ENCODE peak calls at places on chromosome 17, in nine cellular contexts. One of them, this sample, is unnamed.

GRCh38 chr17:55693244-55694216 is 29.1 kb downstream of the TMEM100 start:
- DNase-seq in mammary epithelial cell: no peak
- DNase-seq in cardiac muscle cell: no peak
- DNase-seq in HCT116: no peak
- DNase-seq in fibroblast of lung: no peak
- DNase-seq in pancreas: no peak
- DNase-seq in heart left ventricle: no peak
- DNase-seq in esophagus muscularis mucosa: no peak
- DNase-seq in lung: no peak
- DNase-seq in this sample: peak; percentile 42

GRCh38 chr17:40450175-40450574 is 6.9 kb downstream of the IGFBP4 start:
- DNase-seq in mammary epithelial cell: peak; percentile 39
- DNase-seq in cardiac muscle cell: no peak
- DNase-seq in HCT116: peak; percentile 62
- DNase-seq in fibroblast of lung: no peak
- DNase-seq in pancreas: no peak
- DNase-seq in heart left ventricle: no peak
- DNase-seq in esophagus muscularis mucosa: no peak
- DNase-seq in lung: no peak
- DNase-seq in this sample: peak; percentile 95

GRCh38 chr17:78192616-78193015 is 5.5 kb downstream of the AFMID start:
- DNase-seq in mammary epithelial cell: no peak
- DNase-seq in cardiac muscle cell: no peak
- DNase-seq in HCT116: no peak
- DNase-seq in fibroblast of lung: no peak
- DNase-seq in pancreas: no peak
- DNase-seq in heart left ventricle: no peak
- DNase-seq in esophagus muscularis mucosa: no peak
- DNase-seq in lung: no peak
- DNase-seq in this sample: no peak

GRCh38 chr17:73365934-73366623 is 54.3 kb upstream of the CDC42EP4 start:
- DNase-seq in mammary epithelial cell: no peak
- DNase-seq in cardiac muscle cell: no peak
- DNase-seq in HCT116: no peak
- DNase-seq in fibroblast of lung: no peak
- DNase-seq in pancreas: no peak
- DNase-seq in heart left ventricle: peak; percentile 75
- DNase-seq in esophagus muscularis mucosa: no peak
- DNase-seq in lung: no peak
- DNase-seq in this sample: no peak

GRCh38 chr17:44587339-44587738 is 30.1 kb downstream of the FZD2 start:
- DNase-seq in mammary epithelial cell: peak; percentile 77
- DNase-seq in cardiac muscle cell: peak; percentile 85
- DNase-seq in HCT116: peak; percentile 51
- DNase-seq in fibroblast of lung: peak; percentile 99
- DNase-seq in pancreas: no peak
- DNase-seq in heart left ventricle: peak; percentile 74
- DNase-seq in esophagus muscularis mucosa: no peak
- DNase-seq in lung: peak; percentile 57
- DNase-seq in this sample: no peak

GRCh38 chr17:67469208-67469980 is 92.3 kb downstream of the PITPNC1 start:
- DNase-seq in mammary epithelial cell: no peak
- DNase-seq in cardiac muscle cell: peak; percentile 54
- DNase-seq in HCT116: no peak
- DNase-seq in fibroblast of lung: peak; percentile 68
- DNase-seq in pancreas: no peak
- DNase-seq in heart left ventricle: peak; percentile 63
- DNase-seq in esophagus muscularis mucosa: no peak
- DNase-seq in lung: no peak
- DNase-seq in this sample: no peak

GRCh38 chr17:9824797-9825338 is 856 bp upstream of the GLP2R start:
- DNase-seq in mammary epithelial cell: no peak
- DNase-seq in cardiac muscle cell: no peak
- DNase-seq in HCT116: no peak
- DNase-seq in fibroblast of lung: no peak
- DNase-seq in pancreas: no peak
- DNase-seq in heart left ventricle: no peak
- DNase-seq in esophagus muscularis mucosa: no peak
- DNase-seq in lung: no peak
- DNase-seq in this sample: no peak

GRCh38 chr17:9467518-9467917 is 108.1 kb downstream of the STX8 start:
- DNase-seq in mammary epithelial cell: no peak
- DNase-seq in cardiac muscle cell: peak; percentile 2
- DNase-seq in HCT116: no peak
- DNase-seq in fibroblast of lung: no peak
- DNase-seq in pancreas: no peak
- DNase-seq in heart left ventricle: no peak
- DNase-seq in esophagus muscularis mucosa: no peak
- DNase-seq in lung: no peak
- DNase-seq in this sample: no peak

GRCh38 chr17:1493291-1493980 is 950 bp upstream of the MYO1C start:
- DNase-seq in mammary epithelial cell: no peak
- DNase-seq in cardiac muscle cell: no peak
- DNase-seq in HCT116: no peak
- DNase-seq in fibroblast of lung: no peak
- DNase-seq in pancreas: no peak
- DNase-seq in heart left ventricle: peak; percentile 79
- DNase-seq in esophagus muscularis mucosa: no peak
- DNase-seq in lung: peak; percentile 50
- DNase-seq in this sample: peak; percentile 73

GRCh38 chr17:44220211-44221071 is 966 bp upstream of the UBTF start:
- DNase-seq in mammary epithelial cell: peak; percentile 55
- DNase-seq in cardiac muscle cell: peak; percentile 68
- DNase-seq in HCT116: no peak
- DNase-seq in fibroblast of lung: peak; percentile 57
- DNase-seq in pancreas: peak; percentile 76
- DNase-seq in heart left ventricle: peak; percentile 77
- DNase-seq in esophagus muscularis mucosa: no peak
- DNase-seq in lung: no peak
- DNase-seq in this sample: peak; percentile 72

GRCh38 chr17:79702071-79702470 is 28.7 kb upstream of the ENPP7 start:
- DNase-seq in mammary epithelial cell: no peak
- DNase-seq in cardiac muscle cell: no peak
- DNase-seq in HCT116: no peak
- DNase-seq in fibroblast of lung: no peak
- DNase-seq in pancreas: no peak
- DNase-seq in heart left ventricle: no peak
- DNase-seq in esophagus muscularis mucosa: no peak
- DNase-seq in lung: no peak
- DNase-seq in this sample: no peak

GRCh38 chr17:79730769-79731483 is at the start of gene ENPP7:
- DNase-seq in mammary epithelial cell: no peak
- DNase-seq in cardiac muscle cell: no peak
- DNase-seq in HCT116: no peak
- DNase-seq in fibroblast of lung: no peak
- DNase-seq in pancreas: no peak
- DNase-seq in heart left ventricle: no peak
- DNase-seq in esophagus muscularis mucosa: no peak
- DNase-seq in lung: no peak
- DNase-seq in this sample: no peak

GRCh38 chr17:47730681-47731080 is 2.4 kb upstream of the TBX21 start:
- DNase-seq in mammary epithelial cell: no peak
- DNase-seq in cardiac muscle cell: no peak
- DNase-seq in HCT116: no peak
- DNase-seq in fibroblast of lung: no peak
- DNase-seq in pancreas: no peak
- DNase-seq in heart left ventricle: peak; percentile 16
- DNase-seq in esophagus muscularis mucosa: no peak
- DNase-seq in lung: no peak
- DNase-seq in this sample: peak; percentile 19

GRCh38 chr17:57092779-57093178 is 7.7 kb downstream of the AKAP1 start:
- DNase-seq in mammary epithelial cell: no peak
- DNase-seq in cardiac muscle cell: no peak
- DNase-seq in HCT116: no peak
- DNase-seq in fibroblast of lung: no peak
- DNase-seq in pancreas: no peak
- DNase-seq in heart left ventricle: no peak
- DNase-seq in esophagus muscularis mucosa: no peak
- DNase-seq in lung: no peak
- DNase-seq in this sample: no peak

GRCh38 chr17:45265823-45266222 is 3.9 kb upstream of the SPATA32 start:
- DNase-seq in mammary epithelial cell: peak; percentile 27
- DNase-seq in cardiac muscle cell: no peak
- DNase-seq in HCT116: no peak
- DNase-seq in fibroblast of lung: peak; percentile 83
- DNase-seq in pancreas: no peak
- DNase-seq in heart left ventricle: no peak
- DNase-seq in esophagus muscularis mucosa: no peak
- DNase-seq in lung: no peak
- DNase-seq in this sample: peak; percentile 72

GRCh38 chr17:58046230-58047094 is 36.8 kb upstream of the DYNLL2 start:
- DNase-seq in mammary epithelial cell: no peak
- DNase-seq in cardiac muscle cell: peak; percentile 47
- DNase-seq in HCT116: no peak
- DNase-seq in fibroblast of lung: no peak
- DNase-seq in pancreas: no peak
- DNase-seq in heart left ventricle: no peak
- DNase-seq in esophagus muscularis mucosa: no peak
- DNase-seq in lung: no peak
- DNase-seq in this sample: no peak

GRCh38 chr17:77733576-77734296 is 224.8 kb upstream of the TNRC6C start:
- DNase-seq in mammary epithelial cell: no peak
- DNase-seq in cardiac muscle cell: no peak
- DNase-seq in HCT116: no peak
- DNase-seq in fibroblast of lung: no peak
- DNase-seq in pancreas: no peak
- DNase-seq in heart left ventricle: no peak
- DNase-seq in esophagus muscularis mucosa: peak; percentile 72
- DNase-seq in lung: no peak
- DNase-seq in this sample: no peak

GRCh38 chr17:65489413-65490170 is 71.9 kb downstream of the AXIN2 start:
- DNase-seq in mammary epithelial cell: no peak
- DNase-seq in cardiac muscle cell: no peak
- DNase-seq in HCT116: no peak
- DNase-seq in fibroblast of lung: no peak
- DNase-seq in pancreas: no peak
- DNase-seq in heart left ventricle: no peak
- DNase-seq in esophagus muscularis mucosa: no peak
- DNase-seq in lung: no peak
- DNase-seq in this sample: no peak

GRCh38 chr17:45256114-45256966 is 5.6 kb downstream of the SPATA32 start:
- DNase-seq in mammary epithelial cell: no peak
- DNase-seq in cardiac muscle cell: no peak
- DNase-seq in HCT116: no peak
- DNase-seq in fibroblast of lung: no peak
- DNase-seq in pancreas: no peak
- DNase-seq in heart left ventricle: no peak
- DNase-seq in esophagus muscularis mucosa: no peak
- DNase-seq in lung: no peak
- DNase-seq in this sample: no peak

GRCh38 chr17:980406-981291 is 1.1 kb upstream of the NXN start:
- DNase-seq in mammary epithelial cell: peak; percentile 73
- DNase-seq in cardiac muscle cell: peak; percentile 93
- DNase-seq in HCT116: peak; percentile 76
- DNase-seq in fibroblast of lung: peak; percentile 71
- DNase-seq in pancreas: peak; percentile 79
- DNase-seq in heart left ventricle: peak; percentile 79
- DNase-seq in esophagus muscularis mucosa: no peak
- DNase-seq in lung: peak; percentile 80
- DNase-seq in this sample: peak; percentile 78

GRCh38 chr17:42438600-42439567 is 15.8 kb upstream of the CAVIN1 start:
- DNase-seq in mammary epithelial cell: no peak
- DNase-seq in cardiac muscle cell: no peak
- DNase-seq in HCT116: no peak
- DNase-seq in fibroblast of lung: no peak
- DNase-seq in pancreas: no peak
- DNase-seq in heart left ventricle: no peak
- DNase-seq in esophagus muscularis mucosa: no peak
- DNase-seq in lung: no peak
- DNase-seq in this sample: peak; percentile 82

GRCh38 chr17:4341616-4341977 is 24.9 kb downstream of the UBE2G1 start:
- DNase-seq in mammary epithelial cell: no peak
- DNase-seq in cardiac muscle cell: peak; percentile 85
- DNase-seq in HCT116: no peak
- DNase-seq in fibroblast of lung: no peak
- DNase-seq in pancreas: no peak
- DNase-seq in heart left ventricle: no peak
- DNase-seq in esophagus muscularis mucosa: no peak
- DNase-seq in lung: no peak
- DNase-seq in this sample: no peak

GRCh38 chr17:76076100-76076764 is 1.7 kb downstream of the GALR2 start:
- DNase-seq in mammary epithelial cell: no peak
- DNase-seq in cardiac muscle cell: no peak
- DNase-seq in HCT116: no peak
- DNase-seq in fibroblast of lung: no peak
- DNase-seq in pancreas: no peak
- DNase-seq in heart left ventricle: no peak
- DNase-seq in esophagus muscularis mucosa: no peak
- DNase-seq in lung: no peak
- DNase-seq in this sample: no peak
- H3K4me1 ChIP-seq in mammary epithelial cell: peaks cover 27% of the 10 kb centered on the region
- H3K4me1 ChIP-seq in cardiac muscle cell: peaks cover 34% of the 10 kb centered on the region
- H3K4me1 ChIP-seq in HCT116: peaks cover 4% of the 10 kb centered on the region
- H3K4me1 ChIP-seq in fibroblast of lung: no peaks in the 10 kb centered on the region
- H3K4me1 ChIP-seq in pancreas: no peaks in the 10 kb centered on the region
- H3K4me1 ChIP-seq in heart left ventricle: peaks cover 30% of the 10 kb centered on the region
- H3K4me1 ChIP-seq in esophagus muscularis mucosa: peaks cover 58% of the 10 kb centered on the region
- H3K4me1 ChIP-seq in lung: peaks cover 29% of the 10 kb centered on the region
- H3K4me1 ChIP-seq in this sample: peaks cover 35% of the 10 kb centered on the region

DNA sequence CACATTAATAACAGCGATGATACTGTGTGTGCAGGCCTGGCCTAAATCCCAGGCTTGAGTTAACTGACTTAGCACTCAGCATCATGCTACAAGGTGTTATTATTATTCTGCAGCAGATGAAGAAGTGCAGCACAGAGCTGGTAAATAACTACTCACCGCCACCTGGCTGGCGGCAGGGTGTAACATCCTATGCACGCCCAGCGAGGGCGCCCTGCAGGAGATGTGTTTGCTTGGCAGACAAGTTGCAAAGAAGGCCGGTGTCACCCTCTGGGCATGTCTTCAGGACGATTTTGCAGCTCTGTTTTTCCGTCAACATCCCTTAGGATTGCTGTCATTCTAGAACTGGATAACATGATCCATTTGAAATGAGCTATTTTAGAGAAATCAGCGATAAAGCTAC is 30.1 kb downstream of the DNAH9 start:
- DNase-seq in mammary epithelial cell: no peak
- DNase-seq in cardiac muscle cell: peak; percentile 12
- DNase-seq in HCT116: no peak
- DNase-seq in fibroblast of lung: no peak
- DNase-seq in pancreas: no peak
- DNase-seq in heart left ventricle: no peak
- DNase-seq in esophagus muscularis mucosa: no peak
- DNase-seq in lung: no peak
- DNase-seq in this sample: no peak
- TF ChIP-seq CTCF in mammary epithelial cell: no peak
- TF ChIP-seq CTCF in cardiac muscle cell: no peak
- TF ChIP-seq CTCF in HCT116: peak; percentile 39
- TF ChIP-seq CTCF in fibroblast of lung: no peak
- TF ChIP-seq CTCF in pancreas: no peak
- TF ChIP-seq CTCF in heart left ventricle: no peak
- TF ChIP-seq CTCF in esophagus muscularis mucosa: no peak
- TF ChIP-seq CTCF in lung: no peak
- TF ChIP-seq CTCF in this sample: no peak

GRCh38 chr17:18361837-18362380 is 1.4 kb downstream of the SHMT1 start:
- DNase-seq in mammary epithelial cell: no peak
- DNase-seq in cardiac muscle cell: no peak
- DNase-seq in HCT116: no peak
- DNase-seq in fibroblast of lung: no peak
- DNase-seq in pancreas: no peak
- DNase-seq in heart left ventricle: no peak
- DNase-seq in esophagus muscularis mucosa: no peak
- DNase-seq in lung: no peak
- DNase-seq in this sample: no peak
- H3K4me3 ChIP-seq in mammary epithelial cell: no peak overlapping the region
- H3K4me3 ChIP-seq in cardiac muscle cell: no peak overlapping the region
- H3K4me3 ChIP-seq in HCT116: peak overlapping the region; percentile 87
- H3K4me3 ChIP-seq in fibroblast of lung: no peak overlapping the region
- H3K4me3 ChIP-seq in pancreas: no peak overlapping the region
- H3K4me3 ChIP-seq in heart left ventricle: no peak overlapping the region
- H3K4me3 ChIP-seq in esophagus muscularis mucosa: peak overlapping the region; percentile 81
- H3K4me3 ChIP-seq in lung: no peak overlapping the region
- H3K4me3 ChIP-seq in this sample: no peak overlapping the region

GRCh38 chr17:81665205-81666091 is 957 bp downstream of the OXLD1 start:
- DNase-seq in mammary epithelial cell: peak; percentile 15
- DNase-seq in cardiac muscle cell: no peak
- DNase-seq in HCT116: no peak
- DNase-seq in fibroblast of lung: peak; percentile 21
- DNase-seq in pancreas: no peak
- DNase-seq in heart left ventricle: no peak
- DNase-seq in esophagus muscularis mucosa: no peak
- DNase-seq in lung: no peak
- DNase-seq in this sample: peak; percentile 41
- H3K4me1 ChIP-seq in mammary epithelial cell: peaks cover 21% of the 10 kb centered on the region
- H3K4me1 ChIP-seq in cardiac muscle cell: peaks cover 8% of the 10 kb centered on the region
- H3K4me1 ChIP-seq in HCT116: peaks cover 40% of the 10 kb centered on the region
- H3K4me1 ChIP-seq in fibroblast of lung: peaks cover 9% of the 10 kb centered on the region
- H3K4me1 ChIP-seq in pancreas: no peaks in the 10 kb centered on the region
- H3K4me1 ChIP-seq in heart left ventricle: peaks cover 18% of the 10 kb centered on the region
- H3K4me1 ChIP-seq in esophagus muscularis mucosa: peaks cover 30% of the 10 kb centered on the region
- H3K4me1 ChIP-seq in lung: peaks cover 17% of the 10 kb centered on the region
- H3K4me1 ChIP-seq in this sample: peaks cover 17% of the 10 kb centered on the region

This sample was measured in mucosa of descending colon.